ENCODE peak calls at places on chromosome 19, in ten cellular contexts. L is DMS153, M is testis, C is right atrium auricular region, G is non-pigmented ciliary epithelial cell, U is NCI-H345, R is cardiac muscle cell, Q is HT-29, J is anterior cingulate cortex, P is prostate gland. V is an unnamed sample.

GRCh38 chr19:46860846-46861690 is at the start of gene ARHGAP35:
- DNase-seq in L (no peak), M (no peak), C (no peak), G (no peak), U (peak), R (no peak), Q (no peak), J (no peak), P (no peak), V (peak)

GRCh38 chr19:17555929-17556813 is 722 bp downstream of the COLGALT1 start:
- DNase-seq in L (no peak), M (peak), C (peak), G (no peak), U (peak), R (peak), Q (peak), J (peak), P (peak), V (peak)

GRCh38 chr19:7986321-7987083 is 18.9 kb downstream of the ELAVL1 start:
- DNase-seq in L (no peak), M (no peak), C (no peak), G (peak), U (no peak), R (no peak), Q (no peak), J (no peak), P (no peak), V (peak)

GRCh38 chr19:41646589-41647204 is 19.8 kb upstream of the CEACAM4 start:
- DNase-seq in L (no peak), M (peak), C (no peak), G (no peak), U (no peak), R (no peak), Q (no peak), J (no peak), P (no peak), V (peak)

GRCh38 chr19:6540918-6541689 is 10.3 kb downstream of the TNFSF9 start:
- DNase-seq in L (no peak), M (no peak), C (no peak), G (no peak), U (no peak), R (no peak), Q (no peak), J (no peak), P (no peak), V (no peak)

GRCh38 chr19:52270266-52270885 is 989 bp downstream of the ZNF766 start:
- DNase-seq in L (no peak), M (no peak), C (no peak), G (no peak), U (no peak), R (no peak), Q (peak), J (no peak), P (no peak), V (peak)

GRCh38 chr19:12952488-12953455 is 4.3 kb downstream of the GADD45GIP1 start:
- DNase-seq in L (no peak), M (no peak), C (peak), G (peak), U (no peak), R (no peak), Q (no peak), J (no peak), P (no peak), V (peak)

GRCh38 chr19:28185646-28186045 is 1027.3 kb downstream of the UQCRFS1 start:
- DNase-seq in L (no peak), M (no peak), C (no peak), G (no peak), U (no peak), R (no peak), Q (no peak), J (no peak), P (no peak), V (no peak)

GRCh38 chr19:1027020-1027952 is 878 bp downstream of the CNN2 start:
- DNase-seq in L (no peak), M (no peak), C (no peak), G (no peak), U (no peak), R (no peak), Q (peak), J (no peak), P (no peak), V (no peak)

GRCh38 chr19:15466851-15467733 is 2.7 kb upstream of the RASAL3 start:
- DNase-seq in L (no peak), M (no peak), C (no peak), G (peak), U (no peak), R (no peak), Q (peak), J (no peak), P (no peak), V (peak)

GRCh38 chr19:52669586-52669985 is 31.4 kb upstream of the ZNF83 start:
- DNase-seq in L (no peak), M (no peak), C (no peak), G (no peak), U (no peak), R (no peak), Q (peak), J (no peak), P (no peak), V (no peak)

GRCh38 chr19:51552996-51553725 is 17.9 kb upstream of the ZNF175 start:
- DNase-seq in L (no peak), M (peak), C (no peak), G (no peak), U (no peak), R (peak), Q (peak), J (no peak), P (peak), V (peak)

GRCh38 chr19:3644351-3645066 is 17.9 kb upstream of the CACTIN start:
- DNase-seq in L (no peak), M (no peak), C (no peak), G (no peak), U (no peak), R (no peak), Q (no peak), J (peak), P (no peak), V (no peak)

V was measured in amniotic epithelial cell.